ENCODE peak calls at places on chromosomes 16 and 17, in eight cellular contexts. One of them, this sample, is unnamed.

GRCh38 chr16:58098207-58099096 is 30.7 kb downstream of the CFAP20 start:
- DNase-seq in ascending aorta: no peak
- DNase-seq in mucosa of descending colon: no peak
- DNase-seq in effector memory CD4-positive, alpha-beta T cell: no peak
- DNase-seq in AG10803: peak
- DNase-seq in progenitor cell of endocrine pancreas: no peak
- DNase-seq in HAP-1: no peak
- DNase-seq in activated T-cell treated with anti-CD3 and anti-CD28 coated beads, Interleukin-2, amount 50 U/mL, for 1 hour: no peak
- DNase-seq in this sample: no peak

GRCh38 chr16:49489686-49490320 is 116.2 kb downstream of the C16orf78 start:
- DNase-seq in ascending aorta: no peak
- DNase-seq in mucosa of descending colon: no peak
- DNase-seq in effector memory CD4-positive, alpha-beta T cell: no peak
- DNase-seq in AG10803: no peak
- DNase-seq in progenitor cell of endocrine pancreas: no peak
- DNase-seq in HAP-1: no peak
- DNase-seq in activated T-cell treated with anti-CD3 and anti-CD28 coated beads, Interleukin-2, amount 50 U/mL, for 1 hour: no peak
- DNase-seq in this sample: peak

GRCh38 chr17:76523084-76524037 is 14.1 kb downstream of the CYGB start:
- DNase-seq in ascending aorta: no peak
- DNase-seq in mucosa of descending colon: peak
- DNase-seq in effector memory CD4-positive, alpha-beta T cell: peak
- DNase-seq in AG10803: peak
- DNase-seq in progenitor cell of endocrine pancreas: peak
- DNase-seq in HAP-1: peak
- DNase-seq in activated T-cell treated with anti-CD3 and anti-CD28 coated beads, Interleukin-2, amount 50 U/mL, for 1 hour: peak
- DNase-seq in this sample: peak

GRCh38 chr17:59093702-59094231 is 12.9 kb downstream of the TRIM37 start:
- DNase-seq in ascending aorta: no peak
- DNase-seq in mucosa of descending colon: peak
- DNase-seq in effector memory CD4-positive, alpha-beta T cell: no peak
- DNase-seq in AG10803: peak
- DNase-seq in progenitor cell of endocrine pancreas: no peak
- DNase-seq in HAP-1: peak
- DNase-seq in activated T-cell treated with anti-CD3 and anti-CD28 coated beads, Interleukin-2, amount 50 U/mL, for 1 hour: no peak
- DNase-seq in this sample: peak

GRCh38 chr17:58191259-58191896 is 1.1 kb upstream of the EPX start:
- DNase-seq in ascending aorta: no peak
- DNase-seq in mucosa of descending colon: no peak
- DNase-seq in effector memory CD4-positive, alpha-beta T cell: no peak
- DNase-seq in AG10803: no peak
- DNase-seq in progenitor cell of endocrine pancreas: no peak
- DNase-seq in HAP-1: no peak
- DNase-seq in activated T-cell treated with anti-CD3 and anti-CD28 coated beads, Interleukin-2, amount 50 U/mL, for 1 hour: no peak
- DNase-seq in this sample: no peak

GRCh38 chr16:9666834-9667480 is 515.3 kb downstream of the GRIN2A start:
- DNase-seq in ascending aorta: no peak
- DNase-seq in mucosa of descending colon: peak
- DNase-seq in effector memory CD4-positive, alpha-beta T cell: no peak
- DNase-seq in AG10803: no peak
- DNase-seq in progenitor cell of endocrine pancreas: no peak
- DNase-seq in HAP-1: no peak
- DNase-seq in activated T-cell treated with anti-CD3 and anti-CD28 coated beads, Interleukin-2, amount 50 U/mL, for 1 hour: no peak
- DNase-seq in this sample: no peak

GRCh38 chr17:1643293-1643998 is 2.1 kb downstream of the SCARF1 start:
- DNase-seq in ascending aorta: no peak
- DNase-seq in mucosa of descending colon: peak
- DNase-seq in effector memory CD4-positive, alpha-beta T cell: peak
- DNase-seq in AG10803: peak
- DNase-seq in progenitor cell of endocrine pancreas: peak
- DNase-seq in HAP-1: no peak
- DNase-seq in activated T-cell treated with anti-CD3 and anti-CD28 coated beads, Interleukin-2, amount 50 U/mL, for 1 hour: peak
- DNase-seq in this sample: peak

GRCh38 chr17:7056386-7056785 is 12.5 kb upstream of the SLC16A11 start:
- DNase-seq in ascending aorta: no peak
- DNase-seq in mucosa of descending colon: no peak
- DNase-seq in effector memory CD4-positive, alpha-beta T cell: no peak
- DNase-seq in AG10803: peak
- DNase-seq in progenitor cell of endocrine pancreas: no peak
- DNase-seq in HAP-1: no peak
- DNase-seq in activated T-cell treated with anti-CD3 and anti-CD28 coated beads, Interleukin-2, amount 50 U/mL, for 1 hour: no peak
- DNase-seq in this sample: no peak

GRCh38 chr17:78883090-78883532 is 19.9 kb downstream of the CEP295NL start:
- DNase-seq in ascending aorta: peak
- DNase-seq in mucosa of descending colon: no peak
- DNase-seq in effector memory CD4-positive, alpha-beta T cell: no peak
- DNase-seq in AG10803: peak
- DNase-seq in progenitor cell of endocrine pancreas: no peak
- DNase-seq in HAP-1: no peak
- DNase-seq in activated T-cell treated with anti-CD3 and anti-CD28 coated beads, Interleukin-2, amount 50 U/mL, for 1 hour: no peak
- DNase-seq in this sample: peak

GRCh38 chr16:2690852-2691251 is 8.5 kb downstream of the KCTD5 start:
- DNase-seq in ascending aorta: no peak
- DNase-seq in mucosa of descending colon: no peak
- DNase-seq in effector memory CD4-positive, alpha-beta T cell: no peak
- DNase-seq in AG10803: no peak
- DNase-seq in progenitor cell of endocrine pancreas: no peak
- DNase-seq in HAP-1: no peak
- DNase-seq in activated T-cell treated with anti-CD3 and anti-CD28 coated beads, Interleukin-2, amount 50 U/mL, for 1 hour: no peak
- DNase-seq in this sample: no peak

GRCh38 chr17:67246648-67247415 is 1.8 kb upstream of the HELZ start:
- DNase-seq in ascending aorta: no peak
- DNase-seq in mucosa of descending colon: peak
- DNase-seq in effector memory CD4-positive, alpha-beta T cell: peak
- DNase-seq in AG10803: no peak
- DNase-seq in progenitor cell of endocrine pancreas: peak
- DNase-seq in HAP-1: no peak
- DNase-seq in activated T-cell treated with anti-CD3 and anti-CD28 coated beads, Interleukin-2, amount 50 U/mL, for 1 hour: peak
- DNase-seq in this sample: peak

GRCh38 chr16:1917056-1917664 is 1.1 kb downstream of the HS3ST6 start:
- DNase-seq in ascending aorta: no peak
- DNase-seq in mucosa of descending colon: no peak
- DNase-seq in effector memory CD4-positive, alpha-beta T cell: no peak
- DNase-seq in AG10803: no peak
- DNase-seq in progenitor cell of endocrine pancreas: no peak
- DNase-seq in HAP-1: no peak
- DNase-seq in activated T-cell treated with anti-CD3 and anti-CD28 coated beads, Interleukin-2, amount 50 U/mL, for 1 hour: no peak
- DNase-seq in this sample: no peak

GRCh38 chr16:48231675-48232214 is 12.4 kb upstream of the LONP2 start:
- DNase-seq in ascending aorta: no peak
- DNase-seq in mucosa of descending colon: no peak
- DNase-seq in effector memory CD4-positive, alpha-beta T cell: no peak
- DNase-seq in AG10803: peak
- DNase-seq in progenitor cell of endocrine pancreas: no peak
- DNase-seq in HAP-1: no peak
- DNase-seq in activated T-cell treated with anti-CD3 and anti-CD28 coated beads, Interleukin-2, amount 50 U/mL, for 1 hour: no peak
- DNase-seq in this sample: no peak

GRCh38 chr16:565420-566330 is 1.1 kb upstream of the NHLRC4 start:
- DNase-seq in ascending aorta: no peak
- DNase-seq in mucosa of descending colon: no peak
- DNase-seq in effector memory CD4-positive, alpha-beta T cell: no peak
- DNase-seq in AG10803: no peak
- DNase-seq in progenitor cell of endocrine pancreas: no peak
- DNase-seq in HAP-1: no peak
- DNase-seq in activated T-cell treated with anti-CD3 and anti-CD28 coated beads, Interleukin-2, amount 50 U/mL, for 1 hour: no peak
- DNase-seq in this sample: no peak

GRCh38 chr17:70520447-70520846 is 351.1 kb downstream of the KCNJ2 start:
- DNase-seq in ascending aorta: no peak
- DNase-seq in mucosa of descending colon: no peak
- DNase-seq in effector memory CD4-positive, alpha-beta T cell: no peak
- DNase-seq in AG10803: no peak
- DNase-seq in progenitor cell of endocrine pancreas: no peak
- DNase-seq in HAP-1: no peak
- DNase-seq in activated T-cell treated with anti-CD3 and anti-CD28 coated beads, Interleukin-2, amount 50 U/mL, for 1 hour: no peak
- DNase-seq in this sample: no peak

GRCh38 chr16:27405546-27406451 is 3.8 kb downstream of the IL21R start:
- DNase-seq in ascending aorta: no peak
- DNase-seq in mucosa of descending colon: no peak
- DNase-seq in effector memory CD4-positive, alpha-beta T cell: no peak
- DNase-seq in AG10803: peak
- DNase-seq in progenitor cell of endocrine pancreas: no peak
- DNase-seq in HAP-1: no peak
- DNase-seq in activated T-cell treated with anti-CD3 and anti-CD28 coated beads, Interleukin-2, amount 50 U/mL, for 1 hour: peak
- DNase-seq in this sample: no peak

GRCh38 chr17:49213399-49213798 is 2.9 kb downstream of the ABI3 start:
- DNase-seq in ascending aorta: no peak
- DNase-seq in mucosa of descending colon: no peak
- DNase-seq in effector memory CD4-positive, alpha-beta T cell: no peak
- DNase-seq in AG10803: no peak
- DNase-seq in progenitor cell of endocrine pancreas: no peak
- DNase-seq in HAP-1: no peak
- DNase-seq in activated T-cell treated with anti-CD3 and anti-CD28 coated beads, Interleukin-2, amount 50 U/mL, for 1 hour: no peak
- DNase-seq in this sample: no peak

GRCh38 chr17:75771334-75772281 is 6.6 kb upstream of the GALK1 start:
- DNase-seq in ascending aorta: no peak
- DNase-seq in mucosa of descending colon: peak
- DNase-seq in effector memory CD4-positive, alpha-beta T cell: no peak
- DNase-seq in AG10803: no peak
- DNase-seq in progenitor cell of endocrine pancreas: no peak
- DNase-seq in HAP-1: no peak
- DNase-seq in activated T-cell treated with anti-CD3 and anti-CD28 coated beads, Interleukin-2, amount 50 U/mL, for 1 hour: no peak
- DNase-seq in this sample: no peak

GRCh38 chr17:41977991-41978390 is 11.4 kb downstream of the CNP start:
- DNase-seq in ascending aorta: no peak
- DNase-seq in mucosa of descending colon: no peak
- DNase-seq in effector memory CD4-positive, alpha-beta T cell: no peak
- DNase-seq in AG10803: no peak
- DNase-seq in progenitor cell of endocrine pancreas: no peak
- DNase-seq in HAP-1: no peak
- DNase-seq in activated T-cell treated with anti-CD3 and anti-CD28 coated beads, Interleukin-2, amount 50 U/mL, for 1 hour: no peak
- DNase-seq in this sample: no peak

GRCh38 chr16:82990155-82990554 is 363.4 kb downstream of the CDH13 start:
- DNase-seq in ascending aorta: no peak
- DNase-seq in mucosa of descending colon: no peak
- DNase-seq in effector memory CD4-positive, alpha-beta T cell: no peak
- DNase-seq in AG10803: peak
- DNase-seq in progenitor cell of endocrine pancreas: no peak
- DNase-seq in HAP-1: no peak
- DNase-seq in activated T-cell treated with anti-CD3 and anti-CD28 coated beads, Interleukin-2, amount 50 U/mL, for 1 hour: no peak
- DNase-seq in this sample: no peak

GRCh38 chr17:79808763-79809529 is 12.1 kb upstream of the CBX8 start:
- DNase-seq in ascending aorta: no peak
- DNase-seq in mucosa of descending colon: peak
- DNase-seq in effector memory CD4-positive, alpha-beta T cell: no peak
- DNase-seq in AG10803: no peak
- DNase-seq in progenitor cell of endocrine pancreas: no peak
- DNase-seq in HAP-1: no peak
- DNase-seq in activated T-cell treated with anti-CD3 and anti-CD28 coated beads, Interleukin-2, amount 50 U/mL, for 1 hour: peak
- DNase-seq in this sample: no peak

GRCh38 chr17:7508846-7509245 is 24.7 kb downstream of the POLR2A start:
- DNase-seq in ascending aorta: no peak
- DNase-seq in mucosa of descending colon: no peak
- DNase-seq in effector memory CD4-positive, alpha-beta T cell: no peak
- DNase-seq in AG10803: no peak
- DNase-seq in progenitor cell of endocrine pancreas: no peak
- DNase-seq in HAP-1: no peak
- DNase-seq in activated T-cell treated with anti-CD3 and anti-CD28 coated beads, Interleukin-2, amount 50 U/mL, for 1 hour: no peak
- DNase-seq in this sample: no peak

GRCh38 chr16:29230671-29231091 is 175.8 kb downstream of the NPIPB11 start:
- DNase-seq in ascending aorta: no peak
- DNase-seq in mucosa of descending colon: no peak
- DNase-seq in effector memory CD4-positive, alpha-beta T cell: no peak
- DNase-seq in AG10803: peak
- DNase-seq in progenitor cell of endocrine pancreas: no peak
- DNase-seq in HAP-1: no peak
- DNase-seq in activated T-cell treated with anti-CD3 and anti-CD28 coated beads, Interleukin-2, amount 50 U/mL, for 1 hour: no peak
- DNase-seq in this sample: no peak

GRCh38 chr17:59803377-59803757 is 89.4 kb downstream of the TUBD1 start:
- DNase-seq in ascending aorta: no peak
- DNase-seq in mucosa of descending colon: no peak
- DNase-seq in effector memory CD4-positive, alpha-beta T cell: no peak
- DNase-seq in AG10803: peak
- DNase-seq in progenitor cell of endocrine pancreas: no peak
- DNase-seq in HAP-1: no peak
- DNase-seq in activated T-cell treated with anti-CD3 and anti-CD28 coated beads, Interleukin-2, amount 50 U/mL, for 1 hour: no peak
- DNase-seq in this sample: no peak

GRCh38 chr17:28364665-28365363 is at the start of gene SEBOX:
- DNase-seq in ascending aorta: no peak
- DNase-seq in mucosa of descending colon: no peak
- DNase-seq in effector memory CD4-positive, alpha-beta T cell: no peak
- DNase-seq in AG10803: no peak
- DNase-seq in progenitor cell of endocrine pancreas: no peak
- DNase-seq in HAP-1: no peak
- DNase-seq in activated T-cell treated with anti-CD3 and anti-CD28 coated beads, Interleukin-2, amount 50 U/mL, for 1 hour: no peak
- DNase-seq in this sample: no peak

GRCh38 chr16:89366561-89367537 is 123.5 kb downstream of the ANKRD11 start:
- DNase-seq in ascending aorta: no peak
- DNase-seq in mucosa of descending colon: no peak
- DNase-seq in effector memory CD4-positive, alpha-beta T cell: no peak
- DNase-seq in AG10803: no peak
- DNase-seq in progenitor cell of endocrine pancreas: no peak
- DNase-seq in HAP-1: no peak
- DNase-seq in activated T-cell treated with anti-CD3 and anti-CD28 coated beads, Interleukin-2, amount 50 U/mL, for 1 hour: no peak
- DNase-seq in this sample: no peak

GRCh38 chr17:41659813-41660212 is 28.9 kb upstream of the EIF1 start:
- DNase-seq in ascending aorta: no peak
- DNase-seq in mucosa of descending colon: no peak
- DNase-seq in effector memory CD4-positive, alpha-beta T cell: no peak
- DNase-seq in AG10803: no peak
- DNase-seq in progenitor cell of endocrine pancreas: no peak
- DNase-seq in HAP-1: no peak
- DNase-seq in activated T-cell treated with anti-CD3 and anti-CD28 coated beads, Interleukin-2, amount 50 U/mL, for 1 hour: no peak
- DNase-seq in this sample: no peak

GRCh38 chr17:46947236-46947635 is 24.3 kb downstream of the GOSR2 start:
- DNase-seq in ascending aorta: no peak
- DNase-seq in mucosa of descending colon: no peak
- DNase-seq in effector memory CD4-positive, alpha-beta T cell: no peak
- DNase-seq in AG10803: no peak
- DNase-seq in progenitor cell of endocrine pancreas: no peak
- DNase-seq in HAP-1: no peak
- DNase-seq in activated T-cell treated with anti-CD3 and anti-CD28 coated beads, Interleukin-2, amount 50 U/mL, for 1 hour: no peak
- DNase-seq in this sample: no peak

GRCh38 chr17:52357855-52358254 is 199.3 kb upstream of the CA10 start:
- DNase-seq in ascending aorta: no peak
- DNase-seq in mucosa of descending colon: no peak
- DNase-seq in effector memory CD4-positive, alpha-beta T cell: no peak
- DNase-seq in AG10803: no peak
- DNase-seq in progenitor cell of endocrine pancreas: no peak
- DNase-seq in HAP-1: no peak
- DNase-seq in activated T-cell treated with anti-CD3 and anti-CD28 coated beads, Interleukin-2, amount 50 U/mL, for 1 hour: no peak
- DNase-seq in this sample: no peak

GRCh38 chr16:22225060-22225459 is 19.0 kb downstream of the EEF2K start:
- DNase-seq in ascending aorta: no peak
- DNase-seq in mucosa of descending colon: no peak
- DNase-seq in effector memory CD4-positive, alpha-beta T cell: no peak
- DNase-seq in AG10803: peak
- DNase-seq in progenitor cell of endocrine pancreas: no peak
- DNase-seq in HAP-1: no peak
- DNase-seq in activated T-cell treated with anti-CD3 and anti-CD28 coated beads, Interleukin-2, amount 50 U/mL, for 1 hour: no peak
- DNase-seq in this sample: peak

GRCh38 chr17:54900457-54901229 is at the start of gene TOM1L1:
- DNase-seq in ascending aorta: peak
- DNase-seq in mucosa of descending colon: peak
- DNase-seq in effector memory CD4-positive, alpha-beta T cell: no peak
- DNase-seq in AG10803: peak
- DNase-seq in progenitor cell of endocrine pancreas: peak
- DNase-seq in HAP-1: peak
- DNase-seq in activated T-cell treated with anti-CD3 and anti-CD28 coated beads, Interleukin-2, amount 50 U/mL, for 1 hour: peak
- DNase-seq in this sample: peak

GRCh38 chr16:87583453-87584131 is 18.7 kb upstream of the JPH3 start:
- DNase-seq in ascending aorta: no peak
- DNase-seq in mucosa of descending colon: no peak
- DNase-seq in effector memory CD4-positive, alpha-beta T cell: no peak
- DNase-seq in AG10803: peak
- DNase-seq in progenitor cell of endocrine pancreas: no peak
- DNase-seq in HAP-1: no peak
- DNase-seq in activated T-cell treated with anti-CD3 and anti-CD28 coated beads, Interleukin-2, amount 50 U/mL, for 1 hour: no peak
- DNase-seq in this sample: no peak

GRCh38 chr17:17021194-17021863 is 20.9 kb upstream of the MPRIP start:
- DNase-seq in ascending aorta: no peak
- DNase-seq in mucosa of descending colon: peak
- DNase-seq in effector memory CD4-positive, alpha-beta T cell: no peak
- DNase-seq in AG10803: peak
- DNase-seq in progenitor cell of endocrine pancreas: no peak
- DNase-seq in HAP-1: no peak
- DNase-seq in activated T-cell treated with anti-CD3 and anti-CD28 coated beads, Interleukin-2, amount 50 U/mL, for 1 hour: no peak
- DNase-seq in this sample: peak

GRCh38 chr17:29659155-29659554 is 36.4 kb upstream of the CORO6 start:
- DNase-seq in ascending aorta: no peak
- DNase-seq in mucosa of descending colon: no peak
- DNase-seq in effector memory CD4-positive, alpha-beta T cell: no peak
- DNase-seq in AG10803: no peak
- DNase-seq in progenitor cell of endocrine pancreas: no peak
- DNase-seq in HAP-1: no peak
- DNase-seq in activated T-cell treated with anti-CD3 and anti-CD28 coated beads, Interleukin-2, amount 50 U/mL, for 1 hour: no peak
- DNase-seq in this sample: no peak

This sample was measured in lower lobe of right lung.